ENCODE peak calls at places on chromosome 1, in five cellular contexts. V is lung; F is activated T-cell treated with anti-CD3 and anti-CD28 coated beads, Interleukin-2, amount 50 U/mL, for 4 hours; H is sciatic nerve; D is Right ventricle myocardium inferior. M is an unnamed sample.

GRCh38 chr1:200693327-200693726 is 23.6 kb upstream of the DDX59 start:
- ATAC-seq in V (no peak), F (no peak), H (no peak), D (no peak), M (no peak)

GRCh38 chr1:111032295-111032897 is 68.7 kb upstream of the LRIF1 start:
- ATAC-seq in V (peak), F (no peak), H (no peak), D (no peak), M (no peak)

GRCh38 chr1:76176020-76176419 is 101.5 kb downstream of the ST6GALNAC3 start:
- ATAC-seq in V (no peak), F (peak), H (no peak), D (no peak), M (peak)

GRCh38 chr1:71979947-71980346 is 302.4 kb downstream of the NEGR1 start:
- ATAC-seq in V (no peak), F (no peak), H (no peak), D (no peak), M (no peak)

GRCh38 chr1:84855168-84855567 is 37.8 kb downstream of the LPAR3 start:
- ATAC-seq in V (no peak), F (no peak), H (no peak), D (peak), M (no peak)

GRCh38 chr1:246032111-246032551 is 474.9 kb downstream of the SMYD3 start:
- ATAC-seq in V (no peak), F (no peak), H (no peak), D (no peak), M (no peak)

GRCh38 chr1:184881941-184882648 is 92.2 kb downstream of the NIBAN1 start:
- ATAC-seq in V (peak), F (peak), H (no peak), D (peak), M (peak)

GRCh38 chr1:207839083-207839413 is 71.9 kb downstream of the CD34 start:
- ATAC-seq in V (no peak), F (no peak), H (no peak), D (no peak), M (peak)

GRCh38 chr1:110634455-110635281 is 28.5 kb upstream of the KCNA2 start:
- ATAC-seq in V (peak), F (peak), H (peak), D (peak), M (peak)

GRCh38 chr1:100415217-100415778 is 63.0 kb downstream of the CDC14A start:
- ATAC-seq in V (no peak), F (peak), H (no peak), D (no peak), M (peak)

GRCh38 chr1:40060351-40060750 is 19.8 kb downstream of the CAP1 start:
- ATAC-seq in V (no peak), F (no peak), H (no peak), D (no peak), M (peak)

GRCh38 chr1:63705058-63705457 is 68.8 kb upstream of the ROR1 start:
- ATAC-seq in V (no peak), F (no peak), H (no peak), D (no peak), M (no peak)

GRCh38 chr1:244049142-244049968 is 1.7 kb upstream of the ZBTB18 start:
- ATAC-seq in V (no peak), F (no peak), H (no peak), D (no peak), M (no peak)

GRCh38 chr1:173917635-173918493 is 737 bp upstream of the SERPINC1 start:
- ATAC-seq in V (peak), F (no peak), H (no peak), D (no peak), M (no peak)

GRCh38 chr1:119715542-119715941 is 3.8 kb downstream of the PHGDH start:
- ATAC-seq in V (no peak), F (no peak), H (no peak), D (no peak), M (no peak)

GRCh38 chr1:110040548-110040947 is 6.1 kb downstream of the STRIP1 start:
- ATAC-seq in V (no peak), F (peak), H (no peak), D (no peak), M (peak)

GRCh38 chr1:93344886-93345632 is 648 bp upstream of the DR1 start:
- ATAC-seq in V (peak), F (peak), H (peak), D (peak), M (no peak)

GRCh38 chr1:218812360-218812759 is 361.3 kb upstream of the LYPLAL1 start:
- ATAC-seq in V (no peak), F (no peak), H (no peak), D (no peak), M (no peak)

GRCh38 chr1:60703155-60703554 is 379.2 kb upstream of the NFIA start:
- ATAC-seq in V (no peak), F (no peak), H (no peak), D (no peak), M (no peak)

GRCh38 chr1:27435566-27436203 is 43.3 kb downstream of the GPR3 start:
- ATAC-seq in V (peak), F (peak), H (peak), D (peak), M (peak)

GRCh38 chr1:207659545-207660148 is 14.7 kb downstream of the CR1L start:
- ATAC-seq in V (no peak), F (no peak), H (no peak), D (no peak), M (no peak)

GRCh38 chr1:236686815-236687160 is 489 bp downstream of the ACTN2 start:
- ATAC-seq in V (no peak), F (peak), H (no peak), D (peak), M (no peak)

GRCh38 chr1:40479156-40479555 is 2.1 kb downstream of the ZFP69 start:
- ATAC-seq in V (no peak), F (no peak), H (no peak), D (no peak), M (no peak)

GRCh38 chr1:106889054-106889453 is 167.4 kb upstream of the PRMT6 start:
- ATAC-seq in V (no peak), F (no peak), H (no peak), D (no peak), M (no peak)

GRCh38 chr1:206700445-206701036 is 15.8 kb downstream of the MAPKAPK2 start:
- ATAC-seq in V (no peak), F (no peak), H (peak), D (peak), M (no peak)

GRCh38 chr1:89881415-89882058 is 60.7 kb downstream of the LRRC8D start:
- ATAC-seq in V (no peak), F (peak), H (no peak), D (peak), M (peak)

GRCh38 chr1:217896490-217896889 is 265.3 kb downstream of the SPATA17 start:
- ATAC-seq in V (no peak), F (no peak), H (peak), D (peak), M (no peak)

GRCh38 chr1:39141925-39142324 is 62.6 kb upstream of the MACF1 start:
- ATAC-seq in V (no peak), F (no peak), H (no peak), D (peak), M (no peak)